ENCODE peak calls at places on chromosomes 2 and 18, in five cellular contexts. N, Z, I, Y and S are unnamed samples.

GRCh38 chr2:32951672-32952071 is 4.9 kb downstream of the LTBP1 start:
- DNase-seq in N (no peak), Y (no peak), I (no peak), Z (no peak), S (no peak)

GRCh38 chr2:3638456-3638810 is 19.6 kb upstream of the ALLC start:
- DNase-seq in Z (no peak), I (peak), Y (no peak), N (no peak), S (no peak)

GRCh38 chr2:216113572-216113971 is 4.4 kb downstream of the XRCC5 start:
- DNase-seq in Y (no peak), N (no peak), Z (no peak), I (no peak), S (no peak)

GRCh38 chr2:61363580-61363979 is 107.3 kb downstream of the USP34 start:
- DNase-seq in Z (no peak), Y (no peak), N (no peak), I (no peak), S (no peak)

GRCh38 chr2:129802290-129802689 is 177.2 kb upstream of the RAB6C start:
- DNase-seq in I (no peak), Y (no peak), Z (peak), N (no peak), S (no peak)

GRCh38 chr2:218961651-218962570 is 2.4 kb downstream of the CDK5R2 start:
- DNase-seq in Z (peak), I (no peak), Y (no peak), N (peak), S (no peak)

GRCh38 chr2:9547272-9547991 is 8.2 kb downstream of the ADAM17 start:
- DNase-seq in I (no peak), Y (no peak), N (no peak), Z (no peak), S (no peak)

GRCh38 chr2:168244318-168244717 is 3.1 kb downstream of the STK39 start:
- DNase-seq in N (peak), Z (peak), Y (no peak), I (no peak), S (peak)

GRCh38 chr2:226060228-226060627 is 660.7 kb downstream of the NYAP2 start:
- DNase-seq in Y (no peak), Z (no peak), N (no peak), I (no peak), S (no peak)

GRCh38 chr2:216366777-216367465 is 5.4 kb downstream of the MARCHF4 start:
- DNase-seq in Z (no peak), Y (no peak), I (no peak), N (no peak), S (no peak)

GRCh38 chr2:239121600-239122012 is 273.7 kb downstream of the TWIST2 start:
- DNase-seq in Z (no peak), Y (no peak), I (no peak), N (no peak), S (no peak)

GRCh38 chr2:217371681-217372297 is 511.9 kb upstream of the TNP1 start:
- DNase-seq in Y (no peak), Z (no peak), I (no peak), N (no peak), S (no peak)

GRCh38 chr2:237669628-237670351 is 42.4 kb downstream of the LRRFIP1 start:
- DNase-seq in I (peak), Z (peak), N (no peak), Y (peak), S (no peak)

GRCh38 chr2:169363570-169364150 is 1.3 kb upstream of the LRP2 start:
- DNase-seq in Y (peak), Z (no peak), N (peak), I (peak), S (peak)

GRCh38 chr2:120964819-120965218 is 229.2 kb downstream of the GLI2 start:
- DNase-seq in N (no peak), I (no peak), Y (no peak), Z (no peak), S (no peak)

GRCh38 chr2:36663851-36664715 is 32.4 kb upstream of the VIT start:
- DNase-seq in N (peak), Y (peak), Z (peak), I (no peak), S (peak)

GRCh38 chr2:46448656-46449055 is 30.7 kb upstream of the TMEM247 start:
- DNase-seq in Y (no peak), N (no peak), Z (no peak), I (no peak), S (no peak)

GRCh38 chr2:213129311-213129710 is 22.1 kb downstream of the IKZF2 start:
- DNase-seq in Z (no peak), N (no peak), Y (no peak), I (no peak), S (no peak)

GRCh38 chr18:34591920-34592444 is 118.1 kb upstream of the DTNA start:
- DNase-seq in Y (no peak), N (no peak), Z (no peak), I (no peak), S (no peak)

GRCh38 chr2:48415765-48416515 is 114.0 kb upstream of the STON1 start:
- DNase-seq in N (peak), Y (peak), I (no peak), Z (no peak), S (no peak)

GRCh38 chr2:68465081-68465916 is 1.8 kb downstream of the FBXO48 start:
- DNase-seq in N (peak), Z (no peak), I (no peak), Y (no peak), S (no peak)

GRCh38 chr2:221518937-221519635 is 53.0 kb downstream of the EPHA4 start:
- DNase-seq in I (no peak), N (no peak), Z (no peak), Y (no peak), S (no peak)

GRCh38 chr2:106030287-106031268 is 163.5 kb downstream of the UXS1 start:
- DNase-seq in Z (no peak), N (peak), Y (peak), I (no peak), S (no peak)

GRCh38 chr2:119175517-119175916 is 17.0 kb upstream of the C1QL2 start:
- DNase-seq in N (no peak), Z (no peak), I (no peak), Y (no peak), S (no peak)

GRCh38 chr18:70781860-70782453 is 493.1 kb downstream of the SOCS6 start:
- DNase-seq in I (no peak), N (peak), Y (peak), Z (peak), S (peak)

GRCh38 chr2:75559633-75560021 is 1.1 kb downstream of the EVA1A start:
- DNase-seq in I (no peak), Z (no peak), Y (no peak), N (no peak), S (no peak)

GRCh38 chr2:121650554-121650930 is 1.3 kb upstream of the CLASP1 start:
- DNase-seq in Z (no peak), N (peak), I (no peak), Y (no peak), S (peak)

GRCh38 chr2:43024515-43024962 is 201.9 kb downstream of the ZFP36L2 start:
- DNase-seq in Z (peak), Y (peak), I (peak), N (peak), S (peak)